ENCODE peak calls at places on chromosomes 7 and 10, in four cellular contexts. X, Y, I and E are unnamed samples.
A peak's percentile ranks its signal among the peaks of the same experiment; 100 is the strongest.

GRCh38 chr10:59557052-59557451 is 152.6 kb downstream of the SLC16A9 start:
- DNase-seq in Y (no peak), I (no peak), X (no peak), E (no peak)

GRCh38 chr7:25951414-25952276 is 200.4 kb upstream of the NFE2L3 start:
- DNase-seq in Y (no peak), X (no peak), I (no peak), E (no peak)

GRCh38 chr10:6786579-6787031 is 206.5 kb upstream of the PRKCQ start:
- DNase-seq in I (no peak), Y (no peak), X (no peak), E (peak; percentile 40)

GRCh38 chr7:7349156-7349555 is 166.8 kb downstream of the C1GALT1 start:
- DNase-seq in Y (no peak), I (no peak), X (no peak), E (no peak)

GRCh38 chr7:159213253-159213652 is 68.6 kb upstream of the VIPR2 start:
- DNase-seq in X (no peak), Y (no peak), I (no peak), E (no peak)

GRCh38 chr10:3116508-3117100 is 49.3 kb downstream of the PFKP start:
- DNase-seq in I (no peak), Y (peak; percentile 22), X (no peak), E (no peak)

GRCh38 chr7:7966141-7966734 is 2.4 kb upstream of the GLCCI1 start:
- DNase-seq in X (no peak), Y (no peak), I (no peak), E (no peak)

GRCh38 chr10:103699611-103700435 is 155.6 kb downstream of the SH3PXD2A start:
- DNase-seq in Y (no peak), X (no peak), I (no peak), E (peak; percentile 64)

GRCh38 chr10:125149278-125150047 is 10.9 kb downstream of the CTBP2 start:
- DNase-seq in I (peak; percentile 62), Y (no peak), X (peak; percentile 67), E (no peak)

GRCh38 chr10:72242675-72243074 is 26.6 kb upstream of the ASCC1 start:
- DNase-seq in X (peak; percentile 77), I (no peak), Y (no peak), E (no peak)

GRCh38 chr10:62426086-62426485 is 51.9 kb downstream of the ZNF365 start:
- DNase-seq in Y (no peak), I (no peak), X (no peak), E (peak; percentile 1)

GRCh38 chr7:87628780-87629569 is 777 bp downstream of the RUNDC3B start:
- DNase-seq in I (no peak), Y (peak; percentile 20), X (no peak), E (no peak)

GRCh38 chr10:42477170-42477569 is 161.2 kb downstream of the ZNF33B start:
- DNase-seq in Y (no peak), I (no peak), X (no peak), E (no peak)

GRCh38 chr10:44975487-44976331 is 2.9 kb downstream of the DEPP1 start:
- DNase-seq in I (no peak), X (peak; percentile 40), Y (peak; percentile 83), E (no peak)

GRCh38 chr10:86413046-86413728 is 46.6 kb upstream of the GRID1 start:
- DNase-seq in Y (no peak), I (no peak), X (no peak), E (no peak)

GRCh38 chr7:98034044-98035035 is 44.3 kb upstream of the OCM2 start:
- DNase-seq in Y (no peak), I (no peak), X (no peak), E (no peak)

GRCh38 chr7:20064181-20064970 is 152.8 kb downstream of the MACC1 start:
- DNase-seq in X (no peak), I (no peak), Y (no peak), E (no peak)

GRCh38 chr7:36438211-36438610 is 48.5 kb downstream of the ANLN start:
- DNase-seq in I (no peak), Y (no peak), X (no peak), E (no peak)

GRCh38 chr10:97132273-97132672 is 53.5 kb downstream of the SLIT1 start:
- DNase-seq in Y (no peak), I (no peak), X (no peak), E (no peak)

GRCh38 chr7:157573244-157573643 is 236.4 kb downstream of the DNAJB6 start:
- DNase-seq in Y (no peak), X (no peak), I (no peak), E (no peak)

GRCh38 chr7:121547341-121548092 is 151.4 kb upstream of the FAM3C start:
- DNase-seq in I (no peak), X (peak; percentile 14), Y (peak; percentile 44), E (no peak)

GRCh38 chr10:63264852-63265617 is 131.9 kb downstream of the NRBF2 start:
- DNase-seq in X (peak; percentile 44), Y (peak; percentile 44), I (peak; percentile 24), E (no peak)

GRCh38 chr10:75502389-75502788 is 71.0 kb downstream of the LRMDA start:
- DNase-seq in X (no peak), Y (no peak), I (no peak), E (no peak)

GRCh38 chr7:28802450-28802849 is 155.7 kb downstream of the TRIL start:
- DNase-seq in X (no peak), Y (no peak), I (no peak), E (no peak)

GRCh38 chr7:117087639-117088396 is 134.5 kb downstream of the ST7 start:
- DNase-seq in Y (no peak), X (no peak), I (no peak), E (no peak)

GRCh38 chr10:128180843-128181242 is 54.6 kb upstream of the MKI67 start:
- DNase-seq in X (peak; percentile 15), Y (no peak), I (no peak), E (no peak)

GRCh38 chr10:58335306-58336005 is 650 bp downstream of the UBE2D1 start:
- DNase-seq in Y (peak; percentile 28), X (no peak), I (peak; percentile 30), E (no peak)

GRCh38 chr10:132571565-132572544 is 34.3 kb downstream of the INPP5A start:
- DNase-seq in I (peak; percentile 79), Y (peak; percentile 75), X (peak; percentile 87), E (no peak)

GRCh38 chr7:106417273-106417902 is 132.6 kb upstream of the NAMPT start:
- DNase-seq in Y (no peak), X (no peak), I (no peak), E (no peak)

GRCh38 chr10:100146875-100147665 is 38.8 kb downstream of the ERLIN1 start:
- DNase-seq in X (no peak), Y (no peak), I (no peak), E (no peak)

GRCh38 chr10:97475936-97476594 is 22.2 kb downstream of the MMS19 start:
- DNase-seq in I (no peak), X (peak; percentile 84), Y (no peak), E (no peak)

GRCh38 chr10:10871312-10871711 is 146.4 kb upstream of the CELF2 start:
- DNase-seq in I (no peak), X (no peak), Y (no peak), E (no peak)

GRCh38 chr10:110110338-110110737 is 97.1 kb upstream of the MXI1 start:
- DNase-seq in Y (no peak), X (no peak), I (no peak), E (no peak)

GRCh38 chr10:88346151-88346977 is 236.8 kb downstream of the RNLS start:
- DNase-seq in I (no peak), Y (peak; percentile 32), X (no peak), E (no peak)

DNA sequence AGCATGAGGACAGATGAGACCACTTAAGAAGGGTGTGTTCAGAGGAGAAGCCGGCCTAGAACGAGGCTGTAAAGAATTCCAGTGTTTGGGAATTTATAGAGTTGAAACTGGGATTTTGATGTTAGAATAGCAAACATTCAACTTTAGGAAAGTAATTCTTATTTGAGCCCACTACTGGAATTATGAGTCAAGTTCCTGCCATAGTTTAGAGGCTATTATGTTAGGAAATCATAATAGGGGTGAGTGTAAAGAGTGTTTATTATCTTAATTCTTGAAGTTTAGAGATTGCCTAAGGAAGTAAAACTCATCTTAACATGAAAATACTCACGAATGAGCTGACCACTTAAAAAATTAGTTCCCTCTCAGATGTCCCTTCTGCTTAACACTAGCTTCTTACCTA is 2.1 kb downstream of the CBLL1 start:
- DNase-seq in I (no peak), X (no peak), Y (no peak), E (no peak)
- H3K27ac ChIP-seq in I (no peak overlapping the region), X (no peak overlapping the region), Y (no peak overlapping the region), E (peak overlapping the region; percentile 12)

DNA sequence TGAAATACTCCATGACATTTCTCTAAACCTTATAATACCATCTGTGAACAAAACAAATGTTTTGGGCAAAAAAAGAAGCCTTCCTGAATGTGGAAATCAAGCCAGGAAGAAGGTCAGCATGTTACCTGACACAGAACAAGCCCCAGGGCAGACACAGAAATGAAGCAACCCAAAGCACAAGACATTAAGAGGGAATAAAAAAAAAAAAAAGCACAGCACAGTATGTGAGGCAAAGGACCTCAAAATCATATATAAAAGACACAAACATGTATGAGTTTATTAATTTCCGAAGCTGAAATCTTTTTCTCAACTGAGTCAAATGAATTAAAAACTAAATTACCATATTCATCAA is 161.8 kb downstream of the SKIDA1 start:
- DNase-seq in X (no peak), Y (no peak), I (no peak), E (no peak)
- H3K27ac ChIP-seq in X (no peak overlapping the region), Y (no peak overlapping the region), I (peak overlapping the region; percentile 99), E (no peak overlapping the region)

GRCh38 chr7:73308074-73308664 is 457 bp downstream of the NSUN5 start:
- DNase-seq in I (no peak), Y (no peak), X (no peak), E (no peak)
- H3K27ac ChIP-seq in I (peak overlapping the region; percentile 87), Y (peak overlapping the region; percentile 33), X (peak overlapping the region; percentile 73), E (no peak overlapping the region)

DNA sequence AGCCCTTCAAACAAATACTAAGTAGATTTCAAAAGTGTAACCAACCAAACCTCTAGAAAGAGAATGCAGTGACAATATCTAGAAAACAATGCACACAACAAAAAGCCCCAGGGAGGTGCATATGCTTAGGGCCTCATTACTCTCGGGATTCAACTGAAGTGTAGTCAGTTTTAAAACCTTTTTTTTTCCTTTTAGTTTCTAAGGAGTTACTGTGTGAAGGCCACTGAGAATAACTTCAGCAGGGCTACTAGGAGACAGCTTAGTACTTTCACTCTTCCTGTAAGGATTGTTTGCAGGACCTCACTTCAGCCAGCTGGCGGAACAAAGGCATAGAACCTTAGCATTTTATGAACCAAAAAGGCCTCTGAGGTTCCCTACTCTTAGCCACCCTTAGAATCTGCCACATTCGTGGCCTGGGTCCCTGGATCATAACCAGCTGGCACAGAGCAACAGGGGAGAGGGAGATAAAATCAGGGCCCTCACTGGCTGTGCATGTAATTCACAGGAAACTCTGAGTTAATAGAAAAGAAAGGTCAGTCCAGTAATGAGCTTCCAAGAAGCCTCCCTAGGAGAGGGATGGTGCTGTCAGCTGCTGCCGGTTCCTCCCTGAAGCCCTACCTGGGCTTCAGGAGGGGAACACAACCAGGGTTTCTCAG is 3.6 kb downstream of the VOPP1 start:
- DNase-seq in I (no peak), X (no peak), Y (no peak), E (no peak)
- H3K27ac ChIP-seq in I (peak overlapping the region; percentile 68), X (no peak overlapping the region), Y (no peak overlapping the region), E (peak overlapping the region; percentile 42)

GRCh38 chr7:151849008-151849878 is 27.7 kb downstream of the PRKAG2 start:
- DNase-seq in Y (no peak), I (no peak), X (no peak), E (no peak)
- H3K27ac ChIP-seq in Y (no peak overlapping the region), I (no peak overlapping the region), X (no peak overlapping the region), E (no peak overlapping the region)

GRCh38 chr10:50361946-50362345 is 110.6 kb upstream of the ASAH2 start:
- DNase-seq in X (no peak), Y (no peak), I (no peak), E (no peak)
- H3K27ac ChIP-seq in X (no peak overlapping the region), Y (no peak overlapping the region), I (no peak overlapping the region), E (no peak overlapping the region)